ENCODE peak calls at places on chromosomes 7 and 10, in eight cellular contexts. U is naive thymus-derived CD8-positive, alpha-beta T cell; M is AG10803; J is AML-193; Q is HTR-8/SVneo; E is fibroblast of lung; Z is SJSA1; A is astrocyte of the spinal cord. W is an unnamed sample.

GRCh38 chr7:82194011-82194410 is 249.6 kb downstream of the CACNA2D1 start:
- DNase-seq in U (no peak), M (peak), J (no peak), Q (no peak), E (peak), Z (no peak), A (peak), W (peak)

GRCh38 chr10:6065406-6065805 is 3.2 kb upstream of the IL2RA start:
- DNase-seq in U (no peak), M (no peak), J (no peak), Q (no peak), E (no peak), Z (no peak), A (no peak), W (no peak)

GRCh38 chr7:106959753-106960152 is 84.8 kb upstream of the PRKAR2B start:
- DNase-seq in U (no peak), M (no peak), J (no peak), Q (no peak), E (no peak), Z (no peak), A (no peak), W (no peak)

GRCh38 chr7:87435546-87435945 is 39.9 kb downstream of the ABCB4 start:
- DNase-seq in U (no peak), M (peak), J (no peak), Q (no peak), E (peak), Z (no peak), A (peak), W (peak)

GRCh38 chr7:39465055-39465929 is 100.9 kb upstream of the YAE1 start:
- DNase-seq in U (no peak), M (peak), J (peak), Q (peak), E (peak), Z (peak), A (peak), W (peak)

GRCh38 chr7:27170936-27171635 is 3.0 kb downstream of the HOXA10 start:
- DNase-seq in U (no peak), M (no peak), J (no peak), Q (no peak), E (no peak), Z (no peak), A (no peak), W (no peak)

GRCh38 chr7:9189683-9190082 is 756.3 kb downstream of the NXPH1 start:
- DNase-seq in U (no peak), M (no peak), J (no peak), Q (no peak), E (no peak), Z (no peak), A (no peak), W (no peak)

GRCh38 chr10:15744217-15744865 is 24.6 kb upstream of the ITGA8 start:
- DNase-seq in U (no peak), M (peak), J (peak), Q (peak), E (peak), Z (peak), A (peak), W (peak)

GRCh38 chr10:126264089-126265018 is 123.9 kb downstream of the ADAM12 start:
- DNase-seq in U (no peak), M (no peak), J (no peak), Q (no peak), E (no peak), Z (no peak), A (peak), W (no peak)

GRCh38 chr7:148489678-148490077 is 100.9 kb upstream of the C7orf33 start:
- DNase-seq in U (no peak), M (no peak), J (no peak), Q (no peak), E (no peak), Z (no peak), A (no peak), W (no peak)

GRCh38 chr10:89525556-89525955 is 9.8 kb downstream of the SLC16A12 start:
- DNase-seq in U (no peak), M (no peak), J (no peak), Q (no peak), E (no peak), Z (no peak), A (no peak), W (no peak)

GRCh38 chr7:353746-354325 is 63.9 kb downstream of the FOXL3 start:
- DNase-seq in U (no peak), M (peak), J (no peak), Q (peak), E (no peak), Z (no peak), A (peak), W (no peak)

GRCh38 chr10:24897326-24897926 is 55.0 kb downstream of the PRTFDC1 start:
- DNase-seq in U (no peak), M (peak), J (no peak), Q (peak), E (peak), Z (peak), A (peak), W (no peak)

GRCh38 chr10:92405006-92405924 is 114.3 kb downstream of the MARCHF5 start:
- DNase-seq in U (no peak), M (no peak), J (no peak), Q (no peak), E (no peak), Z (no peak), A (no peak), W (no peak)

GRCh38 chr7:112199035-112199655 is 7.1 kb downstream of the DOCK4 start:
- DNase-seq in U (no peak), M (peak), J (peak), Q (no peak), E (peak), Z (no peak), A (peak), W (no peak)

GRCh38 chr7:7220821-7221220 is 38.5 kb downstream of the C1GALT1 start:
- DNase-seq in U (no peak), M (no peak), J (no peak), Q (no peak), E (no peak), Z (no peak), A (no peak), W (no peak)